ENCODE peak calls at places on chromosomes 11 and 22, in seven cellular contexts. W, M, I, A, G, K and C are unnamed samples.

GRCh38 chr11:16825091-16825490 is 86.6 kb downstream of the C11orf58 start:
- DNase-seq in K (no peak), G (no peak), I (no peak), A (no peak), M (no peak), W (no peak), C (no peak)

GRCh38 chr22:36562261-36562835 is 33.4 kb upstream of the EIF3D start:
- DNase-seq in M (peak; percentile 37), K (no peak), A (no peak), I (no peak), G (peak; percentile 42), W (peak; percentile 37), C (no peak)

GRCh38 chr11:57763568-57763967 is 2.0 kb downstream of the CTNND1 start:
- DNase-seq in I (no peak), W (peak; percentile 49), K (no peak), G (peak; percentile 54), M (peak; percentile 31), A (no peak), C (no peak)

GRCh38 chr11:111765320-111765983 is 737 bp downstream of the PPP2R1B start:
- DNase-seq in W (no peak), K (no peak), G (no peak), M (no peak), A (no peak), I (no peak), C (no peak)

GRCh38 chr22:44025171-44026065 is 1.3 kb downstream of the PARVB start:
- DNase-seq in W (no peak), G (no peak), I (no peak), A (no peak), K (peak; percentile 64), M (no peak), C (peak; percentile 91)

GRCh38 chr22:33007485-33007884 is 50.7 kb downstream of the SYN3 start:
- DNase-seq in I (no peak), K (no peak), W (no peak), G (no peak), M (no peak), A (no peak), C (no peak)

GRCh38 chr11:125457814-125458343 is 38.2 kb downstream of the FEZ1 start:
- DNase-seq in K (peak; percentile 72), I (no peak), A (no peak), M (no peak), W (no peak), G (peak; percentile 89), C (no peak)

GRCh38 chr11:109554951-109555350 is 133.0 kb downstream of the C11orf87 start:
- DNase-seq in W (no peak), M (no peak), I (no peak), K (no peak), G (no peak), A (no peak), C (no peak)

GRCh38 chr11:63547076-63547475 is 10.5 kb downstream of the PLAAT4 start:
- DNase-seq in I (no peak), A (no peak), K (no peak), G (no peak), W (no peak), M (no peak), C (no peak)

GRCh38 chr11:9701799-9702198 is 37.9 kb downstream of the SWAP70 start:
- DNase-seq in A (no peak), K (no peak), I (no peak), G (no peak), M (no peak), W (no peak), C (no peak)

GRCh38 chr11:123547180-123547579 is 107.2 kb downstream of the SCN3B start:
- DNase-seq in A (no peak), M (no peak), G (no peak), W (no peak), I (no peak), K (no peak), C (peak; percentile 44)

GRCh38 chr22:45318558-45319318 is 9.0 kb downstream of the FAM118A start:
- DNase-seq in G (no peak), M (no peak), W (peak; percentile 75), A (no peak), K (no peak), I (peak; percentile 46), C (no peak)

GRCh38 chr22:28143206-28143605 is 224.2 kb upstream of the PITPNB start:
- DNase-seq in I (no peak), A (no peak), M (no peak), W (no peak), G (no peak), K (no peak), C (no peak)

GRCh38 chr11:93020248-93021088 is 51.0 kb downstream of the MTNR1B start:
- DNase-seq in A (no peak), M (peak; percentile 32), W (peak; percentile 54), I (no peak), G (peak; percentile 86), K (no peak), C (no peak)

GRCh38 chr11:47185305-47186075 is 744 bp downstream of the PACSIN3 start:
- DNase-seq in W (no peak), M (no peak), A (no peak), I (no peak), G (peak; percentile 43), K (peak; percentile 84), C (no peak)